ENCODE peak calls at places on chromosomes 6 and 20, in seven cellular contexts. I is cardiac fibroblast; O is HCT116; Z is GM13977; W is bronchial epithelial cell; P is CD4-positive, alpha-beta T cell; B is thyroid gland. N is an unnamed sample.

GRCh38 chr20:52056203-52057062 is 135.1 kb downstream of the ZFP64 start:
- DNase-seq in W (peak), I (peak), Z (no peak), B (no peak), O (peak), P (no peak), N (no peak)

GRCh38 chr6:167560673-167561569 is 236.0 kb downstream of the TTLL2 start:
- DNase-seq in Z (no peak), B (no peak), P (no peak), I (no peak), O (no peak), W (no peak), N (no peak)

GRCh38 chr6:159252955-159253508 is 83.8 kb downstream of the FNDC1 start:
- DNase-seq in P (no peak), Z (peak), O (peak), I (peak), B (peak), W (peak), N (peak)

GRCh38 chr20:16063876-16064275 is 509.4 kb downstream of the KIF16B start:
- DNase-seq in B (no peak), P (no peak), I (no peak), O (no peak), W (peak), Z (no peak), N (no peak)

GRCh38 chr20:9515211-9515580 is 806 bp downstream of the LAMP5 start:
- DNase-seq in Z (no peak), I (no peak), B (no peak), P (no peak), W (no peak), O (no peak), N (no peak)

GRCh38 chr20:41524980-41525613 is 93.1 kb downstream of the CHD6 start:
- DNase-seq in I (peak), Z (no peak), W (peak), P (no peak), B (peak), O (no peak), N (no peak)

GRCh38 chr20:54980321-54980960 is 505.0 kb downstream of the DOK5 start:
- DNase-seq in I (no peak), P (no peak), O (no peak), W (peak), B (no peak), Z (peak), N (no peak)

GRCh38 chr6:25366785-25367657 is 87.8 kb downstream of the CARMIL1 start:
- DNase-seq in I (peak), P (peak), Z (peak), B (no peak), O (no peak), W (peak), N (peak)

GRCh38 chr6:163263998-163264661 is 150.4 kb upstream of the QKI start:
- DNase-seq in B (peak), P (no peak), I (no peak), O (no peak), Z (no peak), W (no peak), N (no peak)

GRCh38 chr6:53465732-53466131 is 79.2 kb downstream of the GCLC start:
- DNase-seq in P (no peak), Z (no peak), I (no peak), B (no peak), O (no peak), W (peak), N (no peak)

GRCh38 chr6:85580878-85581267 is 12.8 kb downstream of the SNX14 start:
- DNase-seq in I (peak), O (no peak), B (no peak), Z (no peak), W (peak), P (no peak), N (peak)

GRCh38 chr6:650098-650497 is 6.8 kb downstream of the HUS1B start:
- DNase-seq in P (no peak), I (no peak), W (no peak), O (no peak), Z (no peak), B (no peak), N (no peak)

DNA sequence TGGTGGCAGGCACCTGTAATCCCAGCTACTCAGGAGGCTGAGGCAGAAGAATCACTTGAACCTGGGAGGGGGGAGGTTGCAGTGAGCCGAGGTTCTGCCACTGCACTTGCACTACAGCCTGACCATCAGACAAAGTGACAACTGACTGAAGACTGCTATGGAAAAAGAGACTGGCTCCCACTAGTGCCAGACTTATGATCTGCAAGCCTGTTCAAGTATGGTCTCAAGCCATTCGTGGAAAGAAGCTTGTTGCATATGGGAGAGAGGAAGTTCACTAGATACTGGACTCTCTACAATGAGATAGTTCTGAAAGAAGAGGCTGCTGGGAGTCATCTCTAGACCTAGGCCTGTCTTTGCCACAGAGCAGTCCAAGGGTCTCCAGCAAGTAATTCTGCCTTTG is 26.7 kb downstream of the MDN1 start:
- DNase-seq in I (peak), Z (peak), W (peak), P (no peak), B (no peak), O (peak), N (peak)
- TF ChIP-seq CTCF in I (peak), Z (peak), W (peak), P (no peak), B (no peak), O (peak), N (peak)

GRCh38 chr6:16286151-16286522 is 47.8 kb downstream of the GMPR start:
- DNase-seq in B (peak), O (peak), P (no peak), W (no peak), I (peak), Z (peak), N (peak)
- TF ChIP-seq CTCF in B (peak), O (peak), P (no peak), W (peak), I (peak), Z (peak), N (peak)

DNA sequence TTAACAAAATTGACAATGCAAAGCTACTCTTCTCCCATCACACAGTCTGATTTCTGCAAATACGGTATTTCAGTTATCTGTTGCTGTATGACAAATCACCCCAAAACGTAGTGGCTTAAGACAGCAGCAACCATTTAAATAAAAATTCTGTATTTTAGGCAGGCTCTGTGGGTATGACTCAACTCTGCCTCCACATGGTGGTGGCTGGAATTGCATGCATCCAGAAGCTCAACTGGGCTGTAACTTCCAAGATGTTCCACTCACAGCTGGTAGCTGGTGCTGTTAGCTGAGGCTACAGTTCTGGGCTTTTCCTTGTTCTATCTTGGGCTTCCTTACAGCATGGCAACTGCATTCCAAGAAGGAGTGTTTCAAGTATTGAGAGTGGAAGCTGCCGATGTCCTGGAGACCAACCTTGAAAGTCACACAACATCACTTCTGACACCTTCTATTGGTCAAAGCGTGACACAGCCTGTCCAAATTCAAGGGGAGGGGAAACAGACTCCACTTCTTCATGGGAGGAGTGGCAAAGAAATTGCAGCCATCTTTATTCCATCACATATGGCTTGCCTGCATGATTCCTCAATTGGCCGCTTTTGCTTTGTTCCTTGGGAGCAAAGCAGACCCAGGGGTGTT is 39.7 kb upstream of the TULP1 start:
- DNase-seq in B (no peak), W (peak), O (peak), P (peak), Z (peak), I (peak), N (peak)
- TF ChIP-seq CTCF in B (peak), W (peak), O (peak), P (peak), Z (peak), I (peak), N (peak)

DNA sequence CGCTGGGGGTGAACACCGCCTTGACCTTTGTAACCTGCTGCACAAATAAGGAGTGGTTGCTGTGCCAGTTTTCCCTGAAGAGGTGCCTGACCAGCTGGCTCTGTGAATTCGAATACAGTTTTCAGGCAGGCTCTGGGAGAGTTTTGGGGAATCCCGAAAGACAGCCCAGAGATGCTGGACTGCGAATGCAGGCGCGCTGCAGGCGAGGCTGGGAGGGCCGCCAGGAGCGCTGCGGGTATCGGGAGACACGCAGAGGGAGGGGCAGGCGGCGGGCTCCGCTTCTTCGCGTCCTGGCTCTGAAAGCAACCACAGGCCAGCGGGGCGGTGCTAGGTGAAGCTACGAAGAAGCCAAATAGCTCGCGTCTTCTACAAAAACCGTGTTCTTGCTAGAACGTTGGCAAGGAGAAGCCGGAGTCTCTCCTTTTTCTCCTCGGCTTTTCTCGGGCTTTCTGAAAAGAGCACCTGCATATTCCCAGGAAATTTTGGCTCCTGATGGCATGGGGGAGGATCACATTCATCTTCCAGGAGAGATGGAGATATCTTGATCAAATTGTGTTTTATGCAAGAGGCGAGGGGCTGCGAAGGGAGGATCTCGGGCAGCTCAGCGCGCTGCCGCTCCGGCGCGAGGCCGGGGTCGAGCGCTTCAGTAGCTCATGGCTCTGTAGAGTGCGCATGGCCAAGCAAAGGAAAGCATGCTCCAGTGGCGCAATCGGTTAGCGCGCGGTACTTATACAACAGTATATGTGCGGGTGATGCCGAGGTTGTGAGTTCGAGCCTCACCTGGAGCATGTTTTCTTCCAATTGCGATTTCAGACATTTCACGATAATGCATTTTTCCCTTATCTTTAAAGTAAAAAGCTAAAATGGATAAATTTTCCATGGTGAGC is 158.1 kb upstream of the ZNF184 start:
- DNase-seq in P (no peak), O (peak), Z (peak), I (peak), B (peak), W (peak), N (peak)
- TF ChIP-seq CTCF in P (no peak), O (peak), Z (no peak), I (peak), B (no peak), W (peak), N (no peak)